ENCODE peak calls at places on chromosomes 12 and 14, in four cellular contexts. F, I, L and N are unnamed samples.

GRCh38 chr12:94207467-94208432 is 59.4 kb downstream of the PLXNC1 start:
- DNase-seq in I (no peak), F (no peak), L (peak; percentile 70), N (no peak)

GRCh38 chr12:96241484-96242256 is 47.5 kb downstream of the ELK3 start:
- DNase-seq in F (no peak), I (peak; percentile 41), L (peak; percentile 74), N (no peak)

GRCh38 chr12:12046401-12046800 is 24.3 kb upstream of the BCL2L14 start:
- DNase-seq in I (no peak), L (no peak), F (no peak), N (no peak)

GRCh38 chr12:93266-94005 is 26.9 kb downstream of the IQSEC3 start:
- DNase-seq in F (no peak), L (no peak), I (no peak), N (no peak)

GRCh38 chr14:65186951-65187350 is 84.6 kb upstream of the MAX start:
- DNase-seq in F (no peak), L (no peak), I (no peak), N (no peak)

GRCh38 chr12:53676715-53677611 is 1.1 kb upstream of the ATP5MC2 start:
- DNase-seq in I (no peak), L (no peak), F (peak; percentile 66), N (peak; percentile 34)

GRCh38 chr14:68780358-68781160 is 12.3 kb downstream of the ZFP36L1 start:
- DNase-seq in L (no peak), F (no peak), I (no peak), N (no peak)

GRCh38 chr14:53742226-53742607 is 214.4 kb downstream of the BMP4 start:
- DNase-seq in I (no peak), L (no peak), F (peak; percentile 37), N (no peak)

GRCh38 chr14:20422886-20423285 is 9.6 kb upstream of the TEP1 start:
- DNase-seq in L (no peak), F (no peak), I (no peak), N (no peak)

GRCh38 chr14:77041837-77042557 is 13.5 kb upstream of the IRF2BPL start:
- DNase-seq in I (no peak), L (no peak), F (peak; percentile 44), N (no peak)

GRCh38 chr12:8465597-8465996 is 9.8 kb downstream of the CLEC6A start:
- DNase-seq in I (no peak), F (no peak), L (no peak), N (no peak)

GRCh38 chr12:79691299-79692248 is 810 bp upstream of the PAWR start:
- DNase-seq in I (no peak), F (no peak), L (no peak), N (no peak)

GRCh38 chr12:77893918-77894317 is 63.2 kb downstream of the NAV3 start:
- DNase-seq in I (no peak), F (no peak), L (no peak), N (no peak)

GRCh38 chr14:87687338-87687876 is 305.6 kb downstream of the GALC start:
- DNase-seq in F (no peak), L (no peak), I (no peak), N (no peak)

GRCh38 chr14:64806202-64806861 is 73.4 kb downstream of the SPTB start:
- DNase-seq in F (no peak), L (no peak), I (no peak), N (no peak)